ENCODE peak calls at places on chromosome 13, in four cellular contexts. One of them, this sample, is unnamed. For H3K4me1, the result is how much of the 10 kb centered on the place peaks cover.

GRCh38 chr13:111575276-111575675 is 254.8 kb downstream of the TEX29 start:
- DNase-seq in uterus: no peak
- DNase-seq in neural progenitor cell: no peak
- DNase-seq in tibial nerve: no peak
- DNase-seq in this sample: no peak

GRCh38 chr13:110287031-110287828 is 19.7 kb downstream of the COL4A1 start:
- DNase-seq in uterus: no peak
- DNase-seq in neural progenitor cell: no peak
- DNase-seq in tibial nerve: no peak
- DNase-seq in this sample: no peak

GRCh38 chr13:50285283-50285682 is 270.0 kb downstream of the KCNRG start:
- DNase-seq in uterus: no peak
- DNase-seq in neural progenitor cell: no peak
- DNase-seq in tibial nerve: no peak
- DNase-seq in this sample: no peak

GRCh38 chr13:35927554-35927953 is 203.6 kb downstream of the DCLK1 start:
- DNase-seq in neural progenitor cell: no peak
- DNase-seq in tibial nerve: peak
- DNase-seq in uterus: peak
- DNase-seq in this sample: no peak

GRCh38 chr13:74062933-74063332 is 71.3 kb downstream of the KLF12 start:
- DNase-seq in uterus: peak
- DNase-seq in neural progenitor cell: no peak
- DNase-seq in tibial nerve: peak
- DNase-seq in this sample: no peak

GRCh38 chr13:50599046-50599445 is 244.4 kb downstream of the DLEU7 start:
- DNase-seq in neural progenitor cell: no peak
- DNase-seq in uterus: no peak
- DNase-seq in tibial nerve: no peak
- DNase-seq in this sample: no peak

GRCh38 chr13:99703908-99704307 is 202.6 kb downstream of the TM9SF2 start:
- DNase-seq in uterus: no peak
- DNase-seq in neural progenitor cell: no peak
- DNase-seq in tibial nerve: no peak
- DNase-seq in this sample: no peak

GRCh38 chr13:96089749-96090239 is at the start of gene HS6ST3:
- DNase-seq in uterus: peak
- DNase-seq in neural progenitor cell: peak
- DNase-seq in tibial nerve: no peak
- DNase-seq in this sample: no peak

GRCh38 chr13:102825400-102825799 is 20.4 kb upstream of the ERCC5 start:
- DNase-seq in tibial nerve: no peak
- DNase-seq in neural progenitor cell: no peak
- DNase-seq in uterus: no peak
- DNase-seq in this sample: no peak

GRCh38 chr13:110746443-110746842 is 32.9 kb downstream of the ING1 start:
- DNase-seq in uterus: no peak
- DNase-seq in tibial nerve: no peak
- DNase-seq in neural progenitor cell: no peak
- DNase-seq in this sample: no peak

GRCh38 chr13:50126378-50127016 is 111.3 kb downstream of the KCNRG start:
- DNase-seq in neural progenitor cell: peak
- DNase-seq in tibial nerve: no peak
- DNase-seq in uterus: no peak
- DNase-seq in this sample: peak

GRCh38 chr13:107104631-107105030 is 536.7 kb upstream of the ARGLU1 start:
- DNase-seq in uterus: no peak
- DNase-seq in tibial nerve: no peak
- DNase-seq in neural progenitor cell: no peak
- DNase-seq in this sample: no peak

GRCh38 chr13:109370486-109370885 is 415.9 kb downstream of the IRS2 start:
- DNase-seq in uterus: no peak
- DNase-seq in neural progenitor cell: no peak
- DNase-seq in tibial nerve: no peak
- DNase-seq in this sample: no peak

GRCh38 chr13:112722433-112723250 is 32.8 kb downstream of the ATP11A start:
- DNase-seq in tibial nerve: no peak
- DNase-seq in uterus: peak
- DNase-seq in neural progenitor cell: no peak
- DNase-seq in this sample: no peak

GRCh38 chr13:50198508-50198907 is 183.3 kb downstream of the KCNRG start:
- DNase-seq in uterus: no peak
- DNase-seq in neural progenitor cell: no peak
- DNase-seq in tibial nerve: peak
- DNase-seq in this sample: no peak

GRCh38 chr13:63731896-63732295 is 2316.2 kb upstream of the PCDH20 start:
- DNase-seq in tibial nerve: no peak
- DNase-seq in neural progenitor cell: no peak
- DNase-seq in uterus: no peak
- DNase-seq in this sample: no peak

GRCh38 chr13:29924482-29924884 is 74.1 kb upstream of the UBL3 start:
- DNase-seq in uterus: no peak
- DNase-seq in neural progenitor cell: no peak
- DNase-seq in tibial nerve: no peak
- DNase-seq in this sample: no peak

GRCh38 chr13:96223231-96223630 is 133.3 kb downstream of the HS6ST3 start:
- DNase-seq in neural progenitor cell: no peak
- DNase-seq in tibial nerve: no peak
- DNase-seq in uterus: no peak
- DNase-seq in this sample: no peak

GRCh38 chr13:55727683-55728082 is 1413.0 kb upstream of the PRR20A start:
- DNase-seq in uterus: no peak
- DNase-seq in tibial nerve: no peak
- DNase-seq in neural progenitor cell: no peak
- DNase-seq in this sample: no peak

GRCh38 chr13:38849316-38849715 is 141.3 kb downstream of the STOML3 start:
- DNase-seq in tibial nerve: no peak
- DNase-seq in uterus: no peak
- DNase-seq in neural progenitor cell: no peak
- DNase-seq in this sample: no peak

GRCh38 chr13:99281811-99282263 is 23.7 kb upstream of the GPR18 start:
- DNase-seq in tibial nerve: peak
- DNase-seq in uterus: no peak
- DNase-seq in neural progenitor cell: no peak
- DNase-seq in this sample: peak

GRCh38 chr13:36818483-36819063 is 449 bp upstream of the RFXAP start:
- DNase-seq in uterus: no peak
- DNase-seq in neural progenitor cell: no peak
- DNase-seq in tibial nerve: peak
- DNase-seq in this sample: no peak

GRCh38 chr13:40979232-40979631 is 39.9 kb downstream of the ELF1 start:
- DNase-seq in uterus: no peak
- DNase-seq in tibial nerve: no peak
- DNase-seq in neural progenitor cell: no peak
- DNase-seq in this sample: no peak

GRCh38 chr13:40981361-40981760 is 37.8 kb downstream of the ELF1 start:
- DNase-seq in tibial nerve: no peak
- DNase-seq in neural progenitor cell: no peak
- DNase-seq in uterus: no peak
- DNase-seq in this sample: no peak

GRCh38 chr13:40981949-40982348 is 37.2 kb downstream of the ELF1 start:
- DNase-seq in neural progenitor cell: no peak
- DNase-seq in uterus: no peak
- DNase-seq in tibial nerve: no peak
- DNase-seq in this sample: no peak

GRCh38 chr13:40982772-40983171 is 36.3 kb downstream of the ELF1 start:
- DNase-seq in tibial nerve: peak
- DNase-seq in neural progenitor cell: no peak
- DNase-seq in uterus: peak
- DNase-seq in this sample: peak

DNA sequence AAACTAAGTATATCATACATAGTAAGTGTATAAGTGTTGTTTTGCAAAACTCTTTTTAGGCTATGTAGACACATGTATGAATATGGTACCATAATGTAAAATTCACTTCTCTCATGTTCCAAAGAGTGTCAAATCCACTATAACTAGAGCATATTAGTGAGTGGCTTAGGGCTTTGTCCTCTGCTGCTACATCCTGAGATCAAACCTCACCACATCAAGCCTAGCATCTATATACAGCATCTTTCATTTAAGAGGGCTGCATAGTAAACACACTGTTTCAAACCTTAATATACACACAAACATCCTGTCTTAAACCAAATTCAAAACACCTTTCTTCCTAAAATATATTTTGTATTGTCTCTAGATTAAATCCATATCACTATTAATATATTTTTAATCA is 38.6 kb downstream of the ELF1 start:
- DNase-seq in uterus: no peak
- DNase-seq in neural progenitor cell: no peak
- DNase-seq in tibial nerve: no peak
- DNase-seq in this sample: peak
- H3K4me1 ChIP-seq in uterus: under half
- H3K4me1 ChIP-seq in neural progenitor cell: under half
- H3K4me1 ChIP-seq in tibial nerve: under half
- H3K4me1 ChIP-seq in this sample: half or more

DNA sequence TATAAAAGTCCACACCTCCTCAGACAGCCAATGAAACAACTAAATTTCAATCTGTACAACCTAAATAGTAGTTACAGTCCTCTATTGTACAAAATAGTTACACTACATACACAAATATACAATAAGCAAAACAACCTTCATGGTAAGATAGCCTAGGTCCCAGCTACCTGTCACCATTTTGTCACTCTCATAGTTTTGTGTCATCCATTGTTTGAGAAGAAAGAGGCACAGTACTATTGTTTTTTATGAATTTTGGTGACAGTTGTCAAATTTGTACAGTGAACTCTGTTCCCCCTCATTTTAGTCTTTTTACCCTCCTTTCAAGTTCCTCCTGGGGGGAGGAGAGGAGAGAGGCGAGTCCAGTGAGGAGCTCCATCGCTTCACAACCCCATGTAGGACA is 60.2 kb downstream of the SERP2 start:
- DNase-seq in uterus: no peak
- DNase-seq in neural progenitor cell: no peak
- DNase-seq in tibial nerve: no peak
- DNase-seq in this sample: no peak
- H3K4me3 ChIP-seq in uterus: peak
- H3K4me3 ChIP-seq in neural progenitor cell: peak
- H3K4me3 ChIP-seq in tibial nerve: no peak
- H3K4me3 ChIP-seq in this sample: no peak

DNA sequence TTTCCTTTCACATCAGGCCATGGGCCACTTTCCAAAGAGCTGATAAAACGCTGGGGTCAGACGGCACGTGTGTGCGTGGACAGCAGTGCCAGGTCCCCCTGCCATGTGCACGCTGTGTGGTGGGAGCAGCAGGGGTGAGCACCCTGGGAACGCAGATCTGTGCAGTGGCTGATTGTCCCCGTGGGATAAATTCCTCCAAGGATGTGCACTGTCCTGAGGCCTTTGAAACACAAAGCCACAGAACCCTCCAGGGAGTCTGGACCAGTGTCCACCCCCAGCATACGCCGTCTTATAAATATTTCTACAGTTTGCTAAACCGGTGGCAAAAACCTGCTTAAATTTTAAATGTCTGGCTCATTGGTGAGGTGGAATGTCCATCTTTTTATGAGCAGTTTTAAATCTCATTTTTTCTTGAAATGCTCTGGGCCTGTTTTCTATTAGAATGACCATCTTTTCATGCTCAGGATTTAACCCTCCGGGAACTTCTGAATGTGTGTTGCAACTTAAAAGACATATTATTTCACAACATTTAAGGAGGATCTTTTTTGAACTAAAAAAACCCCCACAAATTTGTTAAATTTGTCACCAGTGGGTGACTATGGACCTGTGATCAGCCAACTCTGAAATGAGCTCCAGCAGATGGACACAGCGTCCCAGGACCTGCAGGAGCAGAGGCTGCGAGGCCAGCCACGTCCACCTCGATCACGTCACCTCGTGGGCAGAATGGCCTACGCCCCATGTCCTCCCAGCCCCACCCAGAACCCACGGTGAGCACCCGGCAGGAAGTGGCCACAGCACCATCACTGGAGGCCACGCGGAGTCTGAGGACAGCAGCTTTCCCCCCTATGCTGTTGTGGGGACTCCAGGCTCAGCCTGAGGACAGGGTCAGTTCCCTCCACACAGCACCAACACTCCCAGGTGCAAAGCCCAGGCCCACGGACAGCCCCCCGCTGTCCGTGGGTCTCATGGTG is 68.6 kb downstream of the RASA3 start:
- DNase-seq in uterus: peak
- DNase-seq in neural progenitor cell: peak
- DNase-seq in tibial nerve: no peak
- DNase-seq in this sample: no peak
- H3K4me1 ChIP-seq in uterus: under half
- H3K4me1 ChIP-seq in neural progenitor cell: under half
- H3K4me1 ChIP-seq in tibial nerve: half or more
- H3K4me1 ChIP-seq in this sample: half or more

GRCh38 chr13:67148219-67148583 is 81.9 kb downstream of the PCDH9 start:
- DNase-seq in uterus: no peak
- DNase-seq in neural progenitor cell: no peak
- DNase-seq in tibial nerve: no peak
- DNase-seq in this sample: no peak
- H3K4me3 ChIP-seq in uterus: no peak
- H3K4me3 ChIP-seq in neural progenitor cell: no peak
- H3K4me3 ChIP-seq in tibial nerve: no peak
- H3K4me3 ChIP-seq in this sample: no peak

This sample was measured in CD4-positive, alpha-beta memory T cell.